ENCODE peak calls at places on chromosomes 7 and 10, in seven cellular contexts. Y, F, U, W, L, R and T are unnamed samples.
A peak's percentile ranks its signal among the peaks of the same experiment; 100 is the strongest.

GRCh38 chr7:106289848-106290247 is 5.1 kb upstream of the NAMPT start:
- DNase-seq in Y (no peak), F (no peak), U (no peak), W (no peak), R (no peak), L (no peak), T (no peak)

GRCh38 chr7:46752881-46753366 is 829.0 kb downstream of the TNS3 start:
- DNase-seq in U (no peak), L (no peak), F (peak; percentile 7), W (no peak), R (peak; percentile 34), Y (peak; percentile 86), T (no peak)

GRCh38 chr7:33788493-33788892 is 116.8 kb upstream of the BMPER start:
- DNase-seq in U (no peak), L (no peak), R (no peak), F (no peak), W (no peak), Y (no peak), T (no peak)

GRCh38 chr7:41886257-41886905 is 183.5 kb upstream of the INHBA start:
- DNase-seq in U (peak; percentile 60), R (no peak), W (peak; percentile 25), L (peak; percentile 65), Y (peak; percentile 97), F (peak; percentile 93), T (no peak)

GRCh38 chr7:26348234-26348851 is 56.7 kb downstream of the SNX10 start:
- DNase-seq in U (no peak), L (no peak), R (no peak), F (no peak), W (peak; percentile 67), Y (no peak), T (no peak)

GRCh38 chr7:100829150-100829716 is 1.9 kb upstream of the EPHB4 start:
- DNase-seq in U (peak; percentile 85), L (peak; percentile 71), W (peak; percentile 53), R (no peak), Y (no peak), F (no peak), T (no peak)

GRCh38 chr7:139842414-139843210 is 13.5 kb downstream of the TBXAS1 start:
- DNase-seq in U (no peak), F (no peak), Y (no peak), L (no peak), W (no peak), R (no peak), T (no peak)

GRCh38 chr10:97459933-97460332 is 14.0 kb downstream of the ZDHHC16 start:
- DNase-seq in Y (no peak), U (no peak), R (no peak), W (no peak), L (peak; percentile 26), F (no peak), T (no peak)

GRCh38 chr7:1757601-1758000 is 87.5 kb downstream of the ELFN1 start:
- DNase-seq in W (no peak), Y (no peak), R (no peak), U (no peak), F (no peak), L (no peak), T (peak; percentile 81)

GRCh38 chr10:131453772-131454634 is 142.5 kb upstream of the TCERG1L start:
- DNase-seq in Y (no peak), W (peak; percentile 62), R (no peak), L (no peak), F (peak; percentile 81), U (peak; percentile 97), T (no peak)

GRCh38 chr10:19713800-19714525 is 102.3 kb upstream of the PLXDC2 start:
- DNase-seq in W (no peak), L (no peak), F (peak; percentile 20), Y (no peak), U (no peak), R (no peak), T (no peak)

GRCh38 chr10:113958631-113959382 is 84.9 kb upstream of the ADRB1 start:
- DNase-seq in R (peak; percentile 80), Y (peak; percentile 77), L (no peak), W (peak; percentile 43), F (peak; percentile 82), U (peak; percentile 55), T (no peak)

GRCh38 chr7:2621948-2622640 is 9.7 kb upstream of the TTYH3 start:
- DNase-seq in W (no peak), U (no peak), Y (no peak), L (peak; percentile 70), R (no peak), F (no peak), T (no peak)

GRCh38 chr10:68759967-68760366 is 38.9 kb downstream of the CCAR1 start:
- DNase-seq in F (no peak), W (no peak), U (no peak), Y (no peak), L (no peak), R (no peak), T (no peak)

GRCh38 chr10:76287856-76288255 is 856.4 kb downstream of the LRMDA start:
- DNase-seq in Y (no peak), U (no peak), R (no peak), L (no peak), W (no peak), F (no peak), T (no peak)

GRCh38 chr7:90726120-90726519 is 130.0 kb downstream of the CDK14 start:
- DNase-seq in U (no peak), L (no peak), Y (no peak), R (no peak), W (no peak), F (no peak), T (no peak)

GRCh38 chr7:130904031-130904757 is 170.2 kb upstream of the KLF14 start:
- DNase-seq in Y (peak; percentile 91), R (peak; percentile 80), U (peak; percentile 55), W (no peak), F (peak; percentile 80), L (no peak), T (no peak)

GRCh38 chr10:84224411-84225028 is 824 bp downstream of the LRIT2 start:
- DNase-seq in Y (no peak), F (peak; percentile 21), U (no peak), R (no peak), L (no peak), W (no peak), T (no peak)

GRCh38 chr10:52729259-52730104 is 43.1 kb downstream of the MBL2 start:
- DNase-seq in F (peak; percentile 54), R (peak; percentile 35), U (no peak), W (no peak), Y (no peak), L (no peak), T (no peak)

GRCh38 chr10:61039868-61040267 is 95.9 kb upstream of the RHOBTB1 start:
- DNase-seq in R (no peak), F (no peak), W (no peak), L (no peak), Y (no peak), U (no peak), T (no peak)

GRCh38 chr7:129855234-129855673 is 97.5 kb downstream of the UBE2H start:
- DNase-seq in F (peak; percentile 18), W (no peak), Y (peak; percentile 97), U (no peak), R (no peak), L (no peak), T (no peak)

GRCh38 chr7:85896531-85896930 is 709.7 kb upstream of the SEMA3D start:
- DNase-seq in L (no peak), Y (no peak), R (no peak), W (no peak), F (no peak), U (no peak), T (no peak)

GRCh38 chr10:54133201-54133600 is 667.8 kb downstream of the PCDH15 start:
- DNase-seq in Y (no peak), U (no peak), F (no peak), R (no peak), W (no peak), L (no peak), T (no peak)

DNA sequence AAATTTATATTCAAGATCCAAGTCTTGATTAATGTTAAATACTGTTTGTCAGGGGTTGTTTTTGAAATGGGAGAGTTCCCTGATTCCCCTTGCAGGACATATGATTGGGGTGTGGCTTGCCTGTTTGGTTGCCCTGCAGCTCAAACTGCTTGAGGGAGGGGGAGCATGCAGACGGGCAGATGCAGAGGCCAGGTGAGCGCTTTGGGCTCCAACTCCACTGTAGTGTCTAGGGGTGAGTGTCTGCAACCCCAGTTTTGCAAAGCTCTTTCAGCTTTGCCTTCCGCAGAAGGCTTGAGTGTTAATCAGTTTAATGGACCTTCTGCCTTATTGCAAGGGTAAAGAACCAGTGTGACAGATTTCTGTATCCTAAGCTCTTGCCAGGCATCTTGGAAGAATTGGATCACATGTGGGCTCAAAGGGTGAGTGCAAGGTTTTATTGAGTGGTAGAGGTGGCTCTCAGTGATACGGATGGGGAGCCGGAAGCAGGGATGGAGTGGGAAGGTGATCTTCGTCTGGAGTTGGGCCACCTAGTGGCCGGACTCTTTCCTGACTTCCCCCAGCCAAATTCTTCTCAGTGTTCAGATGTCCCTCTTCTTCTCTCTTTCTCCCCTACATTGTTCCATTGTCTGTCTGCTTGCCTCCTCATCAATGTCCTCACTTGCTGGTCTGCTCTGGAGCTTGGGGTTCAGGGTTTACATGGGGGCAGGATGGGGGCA is 479.7 kb downstream of the ATRNL1 start:
- DNase-seq in R (peak; percentile 2), U (no peak), Y (no peak), W (no peak), F (peak; percentile 21), L (no peak), T (no peak)
- TF ChIP-seq CTCF in R (peak; percentile 27), U (no peak), Y (peak; percentile 14), W (no peak), F (peak; percentile 62), L (no peak), T (peak; percentile 54)

DNA sequence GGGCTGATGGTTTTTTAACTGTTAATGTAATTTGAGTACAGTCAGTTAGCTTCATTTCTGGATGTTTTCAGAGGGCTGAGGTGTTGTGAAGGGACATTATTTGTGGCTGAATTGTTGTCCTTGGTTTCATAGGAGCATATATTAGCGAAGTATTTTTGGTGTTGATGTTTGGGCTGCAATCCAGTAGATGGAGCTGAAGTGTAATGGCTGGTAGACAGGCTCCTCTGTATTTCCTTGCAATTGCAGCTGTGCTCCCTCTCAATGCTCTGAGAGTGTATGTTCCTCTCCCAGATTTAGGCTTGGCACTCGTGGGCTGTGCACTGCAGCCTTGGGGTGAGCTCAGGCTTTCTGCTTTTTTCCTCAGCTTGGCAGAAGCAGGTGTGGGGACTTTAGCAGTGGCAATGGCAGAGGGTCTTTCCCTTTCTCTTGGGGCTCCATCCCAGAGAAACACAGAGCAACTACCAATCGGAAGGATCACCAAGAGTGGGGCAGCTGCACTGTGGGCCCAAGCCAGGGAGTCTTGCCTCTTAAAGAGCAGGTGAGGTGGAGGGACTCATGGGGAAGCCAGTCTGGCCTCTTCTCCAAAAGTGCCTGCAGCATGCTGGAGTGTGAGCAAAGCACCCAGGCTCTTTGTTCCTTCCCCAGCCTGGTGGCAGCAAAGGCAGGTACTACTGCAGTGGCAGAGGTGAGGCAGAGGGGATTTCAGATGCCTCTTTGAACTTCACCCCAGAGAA is 544.4 kb downstream of the SH2D4B start:
- DNase-seq in R (no peak), Y (no peak), U (no peak), W (no peak), F (peak; percentile 37), L (no peak), T (no peak)
- TF ChIP-seq CTCF in R (no peak), Y (no peak), U (no peak), W (no peak), F (peak; percentile 37), L (no peak), T (peak; percentile 30)

GRCh38 chr10:25555865-25556264 is 378.2 kb upstream of the MYO3A start:
- DNase-seq in U (no peak), W (no peak), Y (no peak), F (peak; percentile 31), R (no peak), L (no peak), T (no peak)
- TF ChIP-seq CTCF in U (no peak), W (no peak), Y (no peak), F (peak; percentile 51), R (no peak), L (no peak), T (no peak)

GRCh38 chr10:1687606-1688005 is 49.7 kb downstream of the ADARB2 start:
- DNase-seq in R (no peak), Y (no peak), L (no peak), F (no peak), W (no peak), U (no peak), T (no peak)
- TF ChIP-seq CTCF in R (no peak), Y (no peak), L (no peak), F (no peak), W (no peak), U (no peak), T (no peak)